ENCODE peak calls at places on chromosomes 16 and 17, in eight cellular contexts. One of them, this sample, is unnamed.

GRCh38 chr16:25148568-25149215 is 37.1 kb downstream of the LCMT1 start:
- DNase-seq in left ventricle myocardium inferior: no peak
- DNase-seq in uterus: no peak
- DNase-seq in OCI-LY7: no peak
- DNase-seq in SJCRH30: no peak
- DNase-seq in endodermal cell: peak; percentile 86
- DNase-seq in IMR-90: no peak
- DNase-seq in breast epithelium: no peak
- DNase-seq in this sample: no peak

GRCh38 chr16:68356249-68356918 is 45.6 kb downstream of the PRMT7 start:
- DNase-seq in left ventricle myocardium inferior: no peak
- DNase-seq in uterus: no peak
- DNase-seq in OCI-LY7: peak; percentile 24
- DNase-seq in SJCRH30: peak; percentile 83
- DNase-seq in endodermal cell: no peak
- DNase-seq in IMR-90: no peak
- DNase-seq in breast epithelium: no peak
- DNase-seq in this sample: peak; percentile 72

GRCh38 chr17:15882058-15882720 is 62.7 kb upstream of the ADORA2B start:
- DNase-seq in left ventricle myocardium inferior: no peak
- DNase-seq in uterus: no peak
- DNase-seq in OCI-LY7: no peak
- DNase-seq in SJCRH30: no peak
- DNase-seq in endodermal cell: peak; percentile 91
- DNase-seq in IMR-90: no peak
- DNase-seq in breast epithelium: no peak
- DNase-seq in this sample: no peak

GRCh38 chr17:57045868-57046671 is 39.0 kb upstream of the AKAP1 start:
- DNase-seq in left ventricle myocardium inferior: no peak
- DNase-seq in uterus: no peak
- DNase-seq in OCI-LY7: no peak
- DNase-seq in SJCRH30: peak; percentile 86
- DNase-seq in endodermal cell: peak; percentile 54
- DNase-seq in IMR-90: no peak
- DNase-seq in breast epithelium: no peak
- DNase-seq in this sample: peak; percentile 5

GRCh38 chr17:83202002-83203000 is 122.9 kb downstream of the METRNL start:
- DNase-seq in left ventricle myocardium inferior: peak; percentile 8
- DNase-seq in uterus: no peak
- DNase-seq in OCI-LY7: no peak
- DNase-seq in SJCRH30: peak; percentile 5
- DNase-seq in endodermal cell: no peak
- DNase-seq in IMR-90: no peak
- DNase-seq in breast epithelium: peak; percentile 16
- DNase-seq in this sample: no peak

GRCh38 chr16:15879255-15879804 is 9.1 kb downstream of the CEP20 start:
- DNase-seq in left ventricle myocardium inferior: no peak
- DNase-seq in uterus: no peak
- DNase-seq in OCI-LY7: no peak
- DNase-seq in SJCRH30: no peak
- DNase-seq in endodermal cell: no peak
- DNase-seq in IMR-90: peak; percentile 96
- DNase-seq in breast epithelium: no peak
- DNase-seq in this sample: no peak

GRCh38 chr16:23518435-23518891 is 8.2 kb upstream of the GGA2 start:
- DNase-seq in left ventricle myocardium inferior: no peak
- DNase-seq in uterus: no peak
- DNase-seq in OCI-LY7: peak; percentile 96
- DNase-seq in SJCRH30: no peak
- DNase-seq in endodermal cell: no peak
- DNase-seq in IMR-90: peak; percentile 32
- DNase-seq in breast epithelium: no peak
- DNase-seq in this sample: no peak

GRCh38 chr16:82056550-82056896 is 21.5 kb downstream of the HSD17B2 start:
- DNase-seq in left ventricle myocardium inferior: no peak
- DNase-seq in uterus: no peak
- DNase-seq in OCI-LY7: no peak
- DNase-seq in SJCRH30: no peak
- DNase-seq in endodermal cell: no peak
- DNase-seq in IMR-90: no peak
- DNase-seq in breast epithelium: no peak
- DNase-seq in this sample: no peak

GRCh38 chr17:48484850-48485249 is 46.0 kb downstream of the HOXB1 start:
- DNase-seq in left ventricle myocardium inferior: no peak
- DNase-seq in uterus: no peak
- DNase-seq in OCI-LY7: no peak
- DNase-seq in SJCRH30: no peak
- DNase-seq in endodermal cell: no peak
- DNase-seq in IMR-90: peak; percentile 77
- DNase-seq in breast epithelium: no peak
- DNase-seq in this sample: no peak

GRCh38 chr17:66934040-66934439 is 30.5 kb upstream of the CACNG4 start:
- DNase-seq in left ventricle myocardium inferior: no peak
- DNase-seq in uterus: no peak
- DNase-seq in OCI-LY7: no peak
- DNase-seq in SJCRH30: no peak
- DNase-seq in endodermal cell: peak; percentile 22
- DNase-seq in IMR-90: no peak
- DNase-seq in breast epithelium: no peak
- DNase-seq in this sample: no peak

GRCh38 chr17:38733315-38734234 is 3.4 kb downstream of the CISD3 start:
- DNase-seq in left ventricle myocardium inferior: no peak
- DNase-seq in uterus: no peak
- DNase-seq in OCI-LY7: peak; percentile 78
- DNase-seq in SJCRH30: no peak
- DNase-seq in endodermal cell: peak; percentile 83
- DNase-seq in IMR-90: no peak
- DNase-seq in breast epithelium: no peak
- DNase-seq in this sample: no peak

GRCh38 chr16:31471875-31472558 is at the start of gene TGFB1I1:
- DNase-seq in left ventricle myocardium inferior: peak; percentile 80
- DNase-seq in uterus: peak; percentile 92
- DNase-seq in OCI-LY7: no peak
- DNase-seq in SJCRH30: peak; percentile 82
- DNase-seq in endodermal cell: peak; percentile 83
- DNase-seq in IMR-90: peak; percentile 80
- DNase-seq in breast epithelium: peak; percentile 65
- DNase-seq in this sample: no peak
- H3K4me3 ChIP-seq in left ventricle myocardium inferior: peak within 1 kb of the TSS; percentile 80
- H3K4me3 ChIP-seq in uterus: peak within 1 kb of the TSS; percentile 83
- H3K4me3 ChIP-seq in OCI-LY7: no peak within 1 kb of the TSS
- H3K4me3 ChIP-seq in SJCRH30: peak within 1 kb of the TSS; percentile 73
- H3K4me3 ChIP-seq in endodermal cell: peak within 1 kb of the TSS; percentile 80
- H3K4me3 ChIP-seq in IMR-90: peak within 1 kb of the TSS; percentile 87
- H3K4me3 ChIP-seq in breast epithelium: peak within 1 kb of the TSS; percentile 63
- H3K4me3 ChIP-seq in this sample: no peak within 1 kb of the TSS

DNA sequence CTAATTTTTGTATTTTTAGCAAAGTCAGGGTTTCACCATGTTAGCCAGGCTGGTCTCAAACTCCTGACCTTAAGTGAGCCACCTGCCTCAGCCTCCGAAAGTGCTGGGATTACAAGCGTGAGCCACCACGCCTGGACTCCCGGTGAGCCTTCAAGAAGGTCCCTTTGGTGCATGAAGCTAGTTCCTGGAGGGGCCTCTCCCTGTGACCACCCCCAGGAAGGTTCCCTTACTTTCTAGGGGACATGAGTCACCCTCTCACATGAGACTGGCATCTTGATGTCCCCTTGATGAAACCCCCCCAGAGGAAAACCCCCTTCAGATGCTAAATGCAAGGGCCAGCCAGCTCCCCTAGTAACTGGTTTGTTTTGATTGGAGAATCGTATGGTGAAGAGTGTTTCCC is 12.8 kb downstream of the CARHSP1 start:
- DNase-seq in left ventricle myocardium inferior: no peak
- DNase-seq in uterus: no peak
- DNase-seq in OCI-LY7: no peak
- DNase-seq in SJCRH30: no peak
- DNase-seq in endodermal cell: no peak
- DNase-seq in IMR-90: no peak
- DNase-seq in breast epithelium: no peak
- DNase-seq in this sample: no peak
- H3K36me3 ChIP-seq in left ventricle myocardium inferior: peaks cover 62% of the 10 kb centered on the region
- H3K36me3 ChIP-seq in uterus: no peaks in the 10 kb centered on the region
- H3K36me3 ChIP-seq in OCI-LY7: peaks cover 93% of the 10 kb centered on the region
- H3K36me3 ChIP-seq in SJCRH30: peaks cover 70% of the 10 kb centered on the region
- H3K36me3 ChIP-seq in endodermal cell: peaks cover 86% of the 10 kb centered on the region
- H3K36me3 ChIP-seq in IMR-90: peaks cover 66% of the 10 kb centered on the region
- H3K36me3 ChIP-seq in breast epithelium: no peaks in the 10 kb centered on the region
- H3K36me3 ChIP-seq in this sample: peaks cover 4% of the 10 kb centered on the region

DNA sequence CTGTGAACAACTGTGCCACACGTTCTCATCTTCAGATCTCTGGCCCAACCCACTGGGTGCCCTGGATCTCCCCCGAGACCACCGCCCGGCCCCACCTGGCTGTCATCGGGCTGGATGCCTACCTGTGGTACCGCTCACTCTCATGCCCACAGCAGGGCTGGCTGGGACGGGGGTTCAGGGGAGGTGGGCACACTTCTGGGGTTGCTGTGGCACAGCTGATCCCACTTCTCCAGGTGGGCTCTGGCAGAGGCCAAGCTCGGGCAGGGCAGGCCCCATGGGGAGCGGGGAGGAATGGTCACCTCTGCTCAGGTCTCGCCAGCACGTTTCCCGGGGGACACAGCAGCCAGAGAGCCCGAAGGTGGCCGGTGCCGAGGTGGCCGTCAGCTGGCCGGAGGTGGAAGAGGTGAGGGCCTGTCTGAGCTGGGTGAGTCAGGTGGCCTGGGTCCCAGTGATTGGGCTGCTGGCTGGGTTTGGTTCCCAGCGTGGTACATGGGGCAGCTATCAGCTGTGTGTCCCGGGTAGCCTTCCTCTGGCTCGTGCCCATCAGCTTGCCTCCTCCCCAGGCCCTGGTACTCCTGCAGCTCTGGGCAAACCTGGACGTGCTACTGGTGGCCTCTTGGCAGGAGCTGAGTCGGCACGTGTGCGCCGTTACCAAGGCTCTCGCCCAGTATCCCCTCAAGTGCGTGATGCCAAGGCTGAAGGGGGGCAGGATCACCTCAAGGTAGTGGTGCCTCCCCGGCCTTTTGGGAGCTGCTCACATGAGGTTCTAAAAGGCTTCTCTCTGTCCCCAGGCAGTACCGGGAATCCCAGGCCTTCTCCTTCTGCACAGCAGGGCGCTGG is 2.3 kb upstream of the MRPS34 start:
- DNase-seq in left ventricle myocardium inferior: no peak
- DNase-seq in uterus: no peak
- DNase-seq in OCI-LY7: no peak
- DNase-seq in SJCRH30: no peak
- DNase-seq in endodermal cell: no peak
- DNase-seq in IMR-90: no peak
- DNase-seq in breast epithelium: no peak
- DNase-seq in this sample: no peak
- H3K4me1 ChIP-seq in left ventricle myocardium inferior: peaks cover 65% of the 10 kb centered on the region
- H3K4me1 ChIP-seq in uterus: peaks cover 25% of the 10 kb centered on the region
- H3K4me1 ChIP-seq in OCI-LY7: peaks cover 19% of the 10 kb centered on the region
- H3K4me1 ChIP-seq in SJCRH30: peaks cover 6% of the 10 kb centered on the region
- H3K4me1 ChIP-seq in endodermal cell: no peaks in the 10 kb centered on the region
- H3K4me1 ChIP-seq in IMR-90: peaks cover 13% of the 10 kb centered on the region
- H3K4me1 ChIP-seq in breast epithelium: peaks cover 24% of the 10 kb centered on the region
- H3K4me1 ChIP-seq in this sample: peaks cover 13% of the 10 kb centered on the region

GRCh38 chr16:1375298-1375640 is 23.5 kb downstream of the GNPTG start:
- DNase-seq in left ventricle myocardium inferior: no peak
- DNase-seq in uterus: no peak
- DNase-seq in OCI-LY7: no peak
- DNase-seq in SJCRH30: no peak
- DNase-seq in endodermal cell: no peak
- DNase-seq in IMR-90: no peak
- DNase-seq in breast epithelium: no peak
- DNase-seq in this sample: no peak
- H3K4me3 ChIP-seq in left ventricle myocardium inferior: no peak overlapping the region
- H3K4me3 ChIP-seq in uterus: no peak overlapping the region
- H3K4me3 ChIP-seq in OCI-LY7: no peak overlapping the region
- H3K4me3 ChIP-seq in SJCRH30: peak overlapping the region; percentile 31
- H3K4me3 ChIP-seq in endodermal cell: no peak overlapping the region
- H3K4me3 ChIP-seq in IMR-90: no peak overlapping the region
- H3K4me3 ChIP-seq in breast epithelium: no peak overlapping the region
- H3K4me3 ChIP-seq in this sample: no peak overlapping the region

DNA sequence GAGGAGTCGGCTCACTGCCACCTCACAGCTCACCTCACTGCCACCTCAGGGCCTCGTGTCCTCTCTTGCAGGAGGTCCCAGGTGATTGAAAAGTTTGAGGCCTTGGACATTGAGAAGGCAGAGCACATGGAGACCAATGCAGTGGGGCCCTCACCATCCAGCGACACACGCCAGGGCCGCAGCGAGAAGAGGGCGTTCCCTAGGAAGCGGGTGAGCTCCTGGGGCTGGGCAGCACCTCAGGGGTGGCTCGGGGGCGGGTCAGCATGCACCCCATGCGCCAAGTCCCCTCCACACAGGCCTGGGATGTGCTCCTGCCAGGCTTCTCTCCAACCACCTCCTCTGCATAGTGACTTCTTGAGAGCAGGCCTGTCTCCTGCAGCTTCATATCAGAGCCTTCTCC is 63.6 kb downstream of the PLD6 start:
- DNase-seq in left ventricle myocardium inferior: no peak
- DNase-seq in uterus: no peak
- DNase-seq in OCI-LY7: no peak
- DNase-seq in SJCRH30: no peak
- DNase-seq in endodermal cell: no peak
- DNase-seq in IMR-90: no peak
- DNase-seq in breast epithelium: no peak
- DNase-seq in this sample: no peak
- H3K36me3 ChIP-seq in left ventricle myocardium inferior: peaks cover 94% of the 10 kb centered on the region
- H3K36me3 ChIP-seq in uterus: no peaks in the 10 kb centered on the region
- H3K36me3 ChIP-seq in OCI-LY7: peaks cover 17% of the 10 kb centered on the region
- H3K36me3 ChIP-seq in SJCRH30: peaks cover 90% of the 10 kb centered on the region
- H3K36me3 ChIP-seq in endodermal cell: peaks cover 42% of the 10 kb centered on the region
- H3K36me3 ChIP-seq in IMR-90: peaks cover 72% of the 10 kb centered on the region
- H3K36me3 ChIP-seq in breast epithelium: no peaks in the 10 kb centered on the region
- H3K36me3 ChIP-seq in this sample: peaks cover 95% of the 10 kb centered on the region

DNA sequence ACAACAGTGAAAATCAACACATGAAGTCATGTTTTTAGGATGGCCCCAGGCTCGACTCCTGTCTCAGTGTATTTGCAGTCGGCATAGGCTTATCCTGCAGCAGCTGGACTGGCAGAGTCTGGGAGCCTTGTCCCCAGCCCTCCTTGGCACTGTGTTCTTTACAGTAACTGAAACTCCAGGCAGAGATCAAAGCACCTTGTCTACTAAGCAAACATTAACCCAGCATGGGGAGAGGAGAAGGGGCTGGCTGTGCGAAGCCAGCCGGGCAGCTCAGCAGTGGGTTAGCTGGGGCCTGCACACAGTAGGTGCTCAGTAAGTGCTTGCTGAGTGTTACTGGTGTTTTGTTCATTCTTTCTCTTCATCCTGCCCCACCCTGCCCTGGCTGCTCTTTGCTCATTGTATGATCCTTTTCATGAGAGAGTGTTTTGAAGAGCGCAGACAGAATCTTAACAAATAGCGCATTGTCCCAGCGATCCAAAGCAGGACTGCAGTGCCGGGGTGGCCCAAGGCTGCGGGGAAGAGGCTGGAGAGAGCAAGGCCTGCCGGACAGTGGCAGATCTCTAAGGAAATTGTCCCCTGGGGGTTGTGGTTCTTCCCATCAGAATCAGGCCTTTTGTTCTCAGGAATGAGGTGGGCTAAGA is 23.5 kb upstream of the ITGB4 start:
- DNase-seq in left ventricle myocardium inferior: no peak
- DNase-seq in uterus: no peak
- DNase-seq in OCI-LY7: no peak
- DNase-seq in SJCRH30: peak; percentile 52
- DNase-seq in endodermal cell: no peak
- DNase-seq in IMR-90: no peak
- DNase-seq in breast epithelium: peak; percentile 89
- DNase-seq in this sample: no peak
- H3K4me1 ChIP-seq in left ventricle myocardium inferior: peaks cover 93% of the 10 kb centered on the region
- H3K4me1 ChIP-seq in uterus: peaks cover 7% of the 10 kb centered on the region
- H3K4me1 ChIP-seq in OCI-LY7: no peaks in the 10 kb centered on the region
- H3K4me1 ChIP-seq in SJCRH30: peaks cover 13% of the 10 kb centered on the region
- H3K4me1 ChIP-seq in endodermal cell: peaks cover 8% of the 10 kb centered on the region
- H3K4me1 ChIP-seq in IMR-90: peaks cover 23% of the 10 kb centered on the region
- H3K4me1 ChIP-seq in breast epithelium: peaks cover 52% of the 10 kb centered on the region
- H3K4me1 ChIP-seq in this sample: no peaks in the 10 kb centered on the region

GRCh38 chr17:42111901-42112551 is 488 bp downstream of the DHX58 start:
- DNase-seq in left ventricle myocardium inferior: no peak
- DNase-seq in uterus: no peak
- DNase-seq in OCI-LY7: no peak
- DNase-seq in SJCRH30: no peak
- DNase-seq in endodermal cell: peak; percentile 72
- DNase-seq in IMR-90: peak; percentile 17
- DNase-seq in breast epithelium: peak; percentile 35
- DNase-seq in this sample: no peak
- H3K4me3 ChIP-seq in left ventricle myocardium inferior: peak overlapping the region; percentile 69
- H3K4me3 ChIP-seq in uterus: peak overlapping the region; percentile 50
- H3K4me3 ChIP-seq in OCI-LY7: peak overlapping the region; percentile 63
- H3K4me3 ChIP-seq in SJCRH30: no peak overlapping the region
- H3K4me3 ChIP-seq in endodermal cell: no peak overlapping the region
- H3K4me3 ChIP-seq in IMR-90: peak overlapping the region; percentile 37
- H3K4me3 ChIP-seq in breast epithelium: peak overlapping the region; percentile 57
- H3K4me3 ChIP-seq in this sample: peak overlapping the region; percentile 83

This sample was measured in naive thymus-derived CD4-positive, alpha-beta T cell.